ENCODE peak calls at places on chromosomes 2 and 18, in nine cellular contexts. One of them, this sample, is unnamed.

GRCh38 chr2:237603718-237604362 is 13.3 kb upstream of the RAB17 start:
- DNase-seq in stimulated activated CD8-positive, alpha-beta memory T cell treated with anti-CD3 and anti-CD28 coated beads, Interleukin-7, amount 100 ng/mL, for 4 hours: peak
- DNase-seq in cerebellum: no peak
- DNase-seq in astrocyte of the spinal cord: peak
- DNase-seq in nephron progenitor cell: no peak
- DNase-seq in mucosa of descending colon: peak
- DNase-seq in Peyer's patch: no peak
- DNase-seq in activated gamma-delta T cell treated with Interleukin-2 at 50 U/mL for 16 hours: peak
- DNase-seq in A549: no peak
- DNase-seq in this sample: no peak

GRCh38 chr2:223050900-223051299 is 1.1 kb upstream of the KCNE4 start:
- DNase-seq in stimulated activated CD8-positive, alpha-beta memory T cell treated with anti-CD3 and anti-CD28 coated beads, Interleukin-7, amount 100 ng/mL, for 4 hours: no peak
- DNase-seq in cerebellum: no peak
- DNase-seq in astrocyte of the spinal cord: peak
- DNase-seq in nephron progenitor cell: no peak
- DNase-seq in mucosa of descending colon: peak
- DNase-seq in Peyer's patch: no peak
- DNase-seq in activated gamma-delta T cell treated with Interleukin-2 at 50 U/mL for 16 hours: no peak
- DNase-seq in A549: no peak
- DNase-seq in this sample: no peak

GRCh38 chr2:47751856-47752414 is 31.0 kb upstream of the MSH6 start:
- DNase-seq in stimulated activated CD8-positive, alpha-beta memory T cell treated with anti-CD3 and anti-CD28 coated beads, Interleukin-7, amount 100 ng/mL, for 4 hours: no peak
- DNase-seq in cerebellum: no peak
- DNase-seq in astrocyte of the spinal cord: no peak
- DNase-seq in nephron progenitor cell: no peak
- DNase-seq in mucosa of descending colon: no peak
- DNase-seq in Peyer's patch: no peak
- DNase-seq in activated gamma-delta T cell treated with Interleukin-2 at 50 U/mL for 16 hours: no peak
- DNase-seq in A549: no peak
- DNase-seq in this sample: no peak

GRCh38 chr2:158637357-158637756 is 157.8 kb upstream of the DAPL1 start:
- DNase-seq in stimulated activated CD8-positive, alpha-beta memory T cell treated with anti-CD3 and anti-CD28 coated beads, Interleukin-7, amount 100 ng/mL, for 4 hours: no peak
- DNase-seq in cerebellum: no peak
- DNase-seq in astrocyte of the spinal cord: no peak
- DNase-seq in nephron progenitor cell: no peak
- DNase-seq in mucosa of descending colon: no peak
- DNase-seq in Peyer's patch: no peak
- DNase-seq in activated gamma-delta T cell treated with Interleukin-2 at 50 U/mL for 16 hours: no peak
- DNase-seq in A549: no peak
- DNase-seq in this sample: no peak

GRCh38 chr18:79789901-79790885 is 7.5 kb upstream of the KCNG2 start:
- DNase-seq in stimulated activated CD8-positive, alpha-beta memory T cell treated with anti-CD3 and anti-CD28 coated beads, Interleukin-7, amount 100 ng/mL, for 4 hours: no peak
- DNase-seq in cerebellum: no peak
- DNase-seq in astrocyte of the spinal cord: no peak
- DNase-seq in nephron progenitor cell: no peak
- DNase-seq in mucosa of descending colon: no peak
- DNase-seq in Peyer's patch: peak
- DNase-seq in activated gamma-delta T cell treated with Interleukin-2 at 50 U/mL for 16 hours: no peak
- DNase-seq in A549: no peak
- DNase-seq in this sample: no peak

GRCh38 chr2:169799555-169799954 is 884 bp downstream of the SSB start:
- DNase-seq in stimulated activated CD8-positive, alpha-beta memory T cell treated with anti-CD3 and anti-CD28 coated beads, Interleukin-7, amount 100 ng/mL, for 4 hours: no peak
- DNase-seq in cerebellum: peak
- DNase-seq in astrocyte of the spinal cord: no peak
- DNase-seq in nephron progenitor cell: no peak
- DNase-seq in mucosa of descending colon: no peak
- DNase-seq in Peyer's patch: no peak
- DNase-seq in activated gamma-delta T cell treated with Interleukin-2 at 50 U/mL for 16 hours: no peak
- DNase-seq in A549: no peak
- DNase-seq in this sample: no peak

GRCh38 chr2:128819092-128819491 is 500.4 kb upstream of the HS6ST1 start:
- DNase-seq in stimulated activated CD8-positive, alpha-beta memory T cell treated with anti-CD3 and anti-CD28 coated beads, Interleukin-7, amount 100 ng/mL, for 4 hours: no peak
- DNase-seq in cerebellum: no peak
- DNase-seq in astrocyte of the spinal cord: no peak
- DNase-seq in nephron progenitor cell: no peak
- DNase-seq in mucosa of descending colon: no peak
- DNase-seq in Peyer's patch: no peak
- DNase-seq in activated gamma-delta T cell treated with Interleukin-2 at 50 U/mL for 16 hours: no peak
- DNase-seq in A549: no peak
- DNase-seq in this sample: no peak

GRCh38 chr2:85665264-85665937 is 2.6 kb downstream of the SFTPB start:
- DNase-seq in stimulated activated CD8-positive, alpha-beta memory T cell treated with anti-CD3 and anti-CD28 coated beads, Interleukin-7, amount 100 ng/mL, for 4 hours: no peak
- DNase-seq in cerebellum: no peak
- DNase-seq in astrocyte of the spinal cord: no peak
- DNase-seq in nephron progenitor cell: no peak
- DNase-seq in mucosa of descending colon: no peak
- DNase-seq in Peyer's patch: no peak
- DNase-seq in activated gamma-delta T cell treated with Interleukin-2 at 50 U/mL for 16 hours: no peak
- DNase-seq in A549: no peak
- DNase-seq in this sample: no peak

GRCh38 chr2:202016579-202017227 is 17.0 kb upstream of the FZD7 start:
- DNase-seq in stimulated activated CD8-positive, alpha-beta memory T cell treated with anti-CD3 and anti-CD28 coated beads, Interleukin-7, amount 100 ng/mL, for 4 hours: no peak
- DNase-seq in cerebellum: peak
- DNase-seq in astrocyte of the spinal cord: no peak
- DNase-seq in nephron progenitor cell: no peak
- DNase-seq in mucosa of descending colon: no peak
- DNase-seq in Peyer's patch: no peak
- DNase-seq in activated gamma-delta T cell treated with Interleukin-2 at 50 U/mL for 16 hours: no peak
- DNase-seq in A549: no peak
- DNase-seq in this sample: no peak

GRCh38 chr2:236178921-236179652 is 10.9 kb upstream of the GBX2 start:
- DNase-seq in stimulated activated CD8-positive, alpha-beta memory T cell treated with anti-CD3 and anti-CD28 coated beads, Interleukin-7, amount 100 ng/mL, for 4 hours: no peak
- DNase-seq in cerebellum: no peak
- DNase-seq in astrocyte of the spinal cord: no peak
- DNase-seq in nephron progenitor cell: no peak
- DNase-seq in mucosa of descending colon: no peak
- DNase-seq in Peyer's patch: no peak
- DNase-seq in activated gamma-delta T cell treated with Interleukin-2 at 50 U/mL for 16 hours: no peak
- DNase-seq in A549: peak
- DNase-seq in this sample: no peak

GRCh38 chr18:58452392-58453166 is 176.3 kb downstream of the ALPK2 start:
- DNase-seq in stimulated activated CD8-positive, alpha-beta memory T cell treated with anti-CD3 and anti-CD28 coated beads, Interleukin-7, amount 100 ng/mL, for 4 hours: no peak
- DNase-seq in cerebellum: no peak
- DNase-seq in astrocyte of the spinal cord: no peak
- DNase-seq in nephron progenitor cell: no peak
- DNase-seq in mucosa of descending colon: no peak
- DNase-seq in Peyer's patch: no peak
- DNase-seq in activated gamma-delta T cell treated with Interleukin-2 at 50 U/mL for 16 hours: no peak
- DNase-seq in A549: no peak
- DNase-seq in this sample: no peak

GRCh38 chr2:233840520-233840919 is 13.8 kb downstream of the HJURP start:
- DNase-seq in stimulated activated CD8-positive, alpha-beta memory T cell treated with anti-CD3 and anti-CD28 coated beads, Interleukin-7, amount 100 ng/mL, for 4 hours: no peak
- DNase-seq in cerebellum: no peak
- DNase-seq in astrocyte of the spinal cord: no peak
- DNase-seq in nephron progenitor cell: no peak
- DNase-seq in mucosa of descending colon: no peak
- DNase-seq in Peyer's patch: no peak
- DNase-seq in activated gamma-delta T cell treated with Interleukin-2 at 50 U/mL for 16 hours: no peak
- DNase-seq in A549: no peak
- DNase-seq in this sample: no peak

GRCh38 chr2:75310915-75311314 is 111.6 kb upstream of the TACR1 start:
- DNase-seq in stimulated activated CD8-positive, alpha-beta memory T cell treated with anti-CD3 and anti-CD28 coated beads, Interleukin-7, amount 100 ng/mL, for 4 hours: no peak
- DNase-seq in cerebellum: no peak
- DNase-seq in astrocyte of the spinal cord: peak
- DNase-seq in nephron progenitor cell: no peak
- DNase-seq in mucosa of descending colon: no peak
- DNase-seq in Peyer's patch: no peak
- DNase-seq in activated gamma-delta T cell treated with Interleukin-2 at 50 U/mL for 16 hours: no peak
- DNase-seq in A549: peak
- DNase-seq in this sample: no peak

GRCh38 chr2:208098267-208098666 is 26.1 kb downstream of the CRYGD start:
- DNase-seq in stimulated activated CD8-positive, alpha-beta memory T cell treated with anti-CD3 and anti-CD28 coated beads, Interleukin-7, amount 100 ng/mL, for 4 hours: no peak
- DNase-seq in cerebellum: no peak
- DNase-seq in astrocyte of the spinal cord: no peak
- DNase-seq in nephron progenitor cell: no peak
- DNase-seq in mucosa of descending colon: no peak
- DNase-seq in Peyer's patch: no peak
- DNase-seq in activated gamma-delta T cell treated with Interleukin-2 at 50 U/mL for 16 hours: no peak
- DNase-seq in A549: no peak
- DNase-seq in this sample: no peak

GRCh38 chr2:77404189-77404588 is 118.0 kb downstream of the LRRTM4 start:
- DNase-seq in stimulated activated CD8-positive, alpha-beta memory T cell treated with anti-CD3 and anti-CD28 coated beads, Interleukin-7, amount 100 ng/mL, for 4 hours: no peak
- DNase-seq in cerebellum: no peak
- DNase-seq in astrocyte of the spinal cord: no peak
- DNase-seq in nephron progenitor cell: no peak
- DNase-seq in mucosa of descending colon: no peak
- DNase-seq in Peyer's patch: no peak
- DNase-seq in activated gamma-delta T cell treated with Interleukin-2 at 50 U/mL for 16 hours: no peak
- DNase-seq in A549: no peak
- DNase-seq in this sample: no peak

GRCh38 chr2:74843371-74844298 is 9.7 kb downstream of the HK2 start:
- DNase-seq in stimulated activated CD8-positive, alpha-beta memory T cell treated with anti-CD3 and anti-CD28 coated beads, Interleukin-7, amount 100 ng/mL, for 4 hours: no peak
- DNase-seq in cerebellum: no peak
- DNase-seq in astrocyte of the spinal cord: peak
- DNase-seq in nephron progenitor cell: no peak
- DNase-seq in mucosa of descending colon: peak
- DNase-seq in Peyer's patch: peak
- DNase-seq in activated gamma-delta T cell treated with Interleukin-2 at 50 U/mL for 16 hours: no peak
- DNase-seq in A549: no peak
- DNase-seq in this sample: peak

GRCh38 chr2:39871291-39871761 is 92.3 kb upstream of the THUMPD2 start:
- DNase-seq in stimulated activated CD8-positive, alpha-beta memory T cell treated with anti-CD3 and anti-CD28 coated beads, Interleukin-7, amount 100 ng/mL, for 4 hours: no peak
- DNase-seq in cerebellum: peak
- DNase-seq in astrocyte of the spinal cord: peak
- DNase-seq in nephron progenitor cell: no peak
- DNase-seq in mucosa of descending colon: no peak
- DNase-seq in Peyer's patch: no peak
- DNase-seq in activated gamma-delta T cell treated with Interleukin-2 at 50 U/mL for 16 hours: no peak
- DNase-seq in A549: no peak
- DNase-seq in this sample: no peak

GRCh38 chr18:12376718-12377555 is at the start of gene AFG3L2:
- DNase-seq in stimulated activated CD8-positive, alpha-beta memory T cell treated with anti-CD3 and anti-CD28 coated beads, Interleukin-7, amount 100 ng/mL, for 4 hours: peak
- DNase-seq in cerebellum: peak
- DNase-seq in astrocyte of the spinal cord: peak
- DNase-seq in nephron progenitor cell: peak
- DNase-seq in mucosa of descending colon: peak
- DNase-seq in Peyer's patch: peak
- DNase-seq in activated gamma-delta T cell treated with Interleukin-2 at 50 U/mL for 16 hours: peak
- DNase-seq in A549: peak
- DNase-seq in this sample: peak

GRCh38 chr2:119264781-119265692 is 41.4 kb downstream of the STEAP3 start:
- DNase-seq in stimulated activated CD8-positive, alpha-beta memory T cell treated with anti-CD3 and anti-CD28 coated beads, Interleukin-7, amount 100 ng/mL, for 4 hours: no peak
- DNase-seq in cerebellum: peak
- DNase-seq in astrocyte of the spinal cord: peak
- DNase-seq in nephron progenitor cell: peak
- DNase-seq in mucosa of descending colon: peak
- DNase-seq in Peyer's patch: peak
- DNase-seq in activated gamma-delta T cell treated with Interleukin-2 at 50 U/mL for 16 hours: no peak
- DNase-seq in A549: peak
- DNase-seq in this sample: peak

GRCh38 chr2:58762176-58762781 is 521.2 kb upstream of the FANCL start:
- DNase-seq in stimulated activated CD8-positive, alpha-beta memory T cell treated with anti-CD3 and anti-CD28 coated beads, Interleukin-7, amount 100 ng/mL, for 4 hours: no peak
- DNase-seq in cerebellum: no peak
- DNase-seq in astrocyte of the spinal cord: peak
- DNase-seq in nephron progenitor cell: peak
- DNase-seq in mucosa of descending colon: peak
- DNase-seq in Peyer's patch: peak
- DNase-seq in activated gamma-delta T cell treated with Interleukin-2 at 50 U/mL for 16 hours: no peak
- DNase-seq in A549: peak
- DNase-seq in this sample: peak

GRCh38 chr2:170362895-170363582 is 185.1 kb downstream of the MYO3B start:
- DNase-seq in stimulated activated CD8-positive, alpha-beta memory T cell treated with anti-CD3 and anti-CD28 coated beads, Interleukin-7, amount 100 ng/mL, for 4 hours: no peak
- DNase-seq in cerebellum: no peak
- DNase-seq in astrocyte of the spinal cord: no peak
- DNase-seq in nephron progenitor cell: no peak
- DNase-seq in mucosa of descending colon: no peak
- DNase-seq in Peyer's patch: no peak
- DNase-seq in activated gamma-delta T cell treated with Interleukin-2 at 50 U/mL for 16 hours: no peak
- DNase-seq in A549: no peak
- DNase-seq in this sample: no peak

GRCh38 chr2:26477126-26477910 is 606 bp downstream of the OTOF start:
- DNase-seq in stimulated activated CD8-positive, alpha-beta memory T cell treated with anti-CD3 and anti-CD28 coated beads, Interleukin-7, amount 100 ng/mL, for 4 hours: no peak
- DNase-seq in cerebellum: no peak
- DNase-seq in astrocyte of the spinal cord: no peak
- DNase-seq in nephron progenitor cell: no peak
- DNase-seq in mucosa of descending colon: no peak
- DNase-seq in Peyer's patch: no peak
- DNase-seq in activated gamma-delta T cell treated with Interleukin-2 at 50 U/mL for 16 hours: no peak
- DNase-seq in A549: no peak
- DNase-seq in this sample: no peak

GRCh38 chr18:12236934-12237832 is 17.0 kb upstream of the CIDEA start:
- DNase-seq in stimulated activated CD8-positive, alpha-beta memory T cell treated with anti-CD3 and anti-CD28 coated beads, Interleukin-7, amount 100 ng/mL, for 4 hours: peak
- DNase-seq in cerebellum: no peak
- DNase-seq in astrocyte of the spinal cord: peak
- DNase-seq in nephron progenitor cell: peak
- DNase-seq in mucosa of descending colon: peak
- DNase-seq in Peyer's patch: peak
- DNase-seq in activated gamma-delta T cell treated with Interleukin-2 at 50 U/mL for 16 hours: peak
- DNase-seq in A549: peak
- DNase-seq in this sample: peak

GRCh38 chr2:187658952-187659525 is 104.8 kb upstream of the TFPI start:
- DNase-seq in stimulated activated CD8-positive, alpha-beta memory T cell treated with anti-CD3 and anti-CD28 coated beads, Interleukin-7, amount 100 ng/mL, for 4 hours: no peak
- DNase-seq in cerebellum: no peak
- DNase-seq in astrocyte of the spinal cord: peak
- DNase-seq in nephron progenitor cell: peak
- DNase-seq in mucosa of descending colon: peak
- DNase-seq in Peyer's patch: no peak
- DNase-seq in activated gamma-delta T cell treated with Interleukin-2 at 50 U/mL for 16 hours: no peak
- DNase-seq in A549: peak
- DNase-seq in this sample: no peak

GRCh38 chr2:241567776-241568175 is 9.2 kb downstream of the BOK start:
- DNase-seq in stimulated activated CD8-positive, alpha-beta memory T cell treated with anti-CD3 and anti-CD28 coated beads, Interleukin-7, amount 100 ng/mL, for 4 hours: no peak
- DNase-seq in cerebellum: no peak
- DNase-seq in astrocyte of the spinal cord: no peak
- DNase-seq in nephron progenitor cell: no peak
- DNase-seq in mucosa of descending colon: no peak
- DNase-seq in Peyer's patch: no peak
- DNase-seq in activated gamma-delta T cell treated with Interleukin-2 at 50 U/mL for 16 hours: no peak
- DNase-seq in A549: no peak
- DNase-seq in this sample: no peak

GRCh38 chr2:232473467-232473890 is 14.2 kb downstream of the ECEL1 start:
- DNase-seq in stimulated activated CD8-positive, alpha-beta memory T cell treated with anti-CD3 and anti-CD28 coated beads, Interleukin-7, amount 100 ng/mL, for 4 hours: no peak
- DNase-seq in cerebellum: no peak
- DNase-seq in astrocyte of the spinal cord: no peak
- DNase-seq in nephron progenitor cell: no peak
- DNase-seq in mucosa of descending colon: peak
- DNase-seq in Peyer's patch: no peak
- DNase-seq in activated gamma-delta T cell treated with Interleukin-2 at 50 U/mL for 16 hours: no peak
- DNase-seq in A549: no peak
- DNase-seq in this sample: peak

GRCh38 chr2:20182241-20182931 is 42.5 kb downstream of the SDC1 start:
- DNase-seq in stimulated activated CD8-positive, alpha-beta memory T cell treated with anti-CD3 and anti-CD28 coated beads, Interleukin-7, amount 100 ng/mL, for 4 hours: no peak
- DNase-seq in cerebellum: peak
- DNase-seq in astrocyte of the spinal cord: peak
- DNase-seq in nephron progenitor cell: no peak
- DNase-seq in mucosa of descending colon: no peak
- DNase-seq in Peyer's patch: peak
- DNase-seq in activated gamma-delta T cell treated with Interleukin-2 at 50 U/mL for 16 hours: no peak
- DNase-seq in A549: peak
- DNase-seq in this sample: peak

GRCh38 chr2:61758991-61759390 is 94.9 kb downstream of the FAM161A start:
- DNase-seq in stimulated activated CD8-positive, alpha-beta memory T cell treated with anti-CD3 and anti-CD28 coated beads, Interleukin-7, amount 100 ng/mL, for 4 hours: no peak
- DNase-seq in cerebellum: no peak
- DNase-seq in astrocyte of the spinal cord: peak
- DNase-seq in nephron progenitor cell: no peak
- DNase-seq in mucosa of descending colon: no peak
- DNase-seq in Peyer's patch: no peak
- DNase-seq in activated gamma-delta T cell treated with Interleukin-2 at 50 U/mL for 16 hours: no peak
- DNase-seq in A549: peak
- DNase-seq in this sample: no peak

GRCh38 chr2:101296314-101296809 is 12.1 kb downstream of the RNF149 start:
- DNase-seq in stimulated activated CD8-positive, alpha-beta memory T cell treated with anti-CD3 and anti-CD28 coated beads, Interleukin-7, amount 100 ng/mL, for 4 hours: no peak
- DNase-seq in cerebellum: no peak
- DNase-seq in astrocyte of the spinal cord: peak
- DNase-seq in nephron progenitor cell: no peak
- DNase-seq in mucosa of descending colon: no peak
- DNase-seq in Peyer's patch: no peak
- DNase-seq in activated gamma-delta T cell treated with Interleukin-2 at 50 U/mL for 16 hours: no peak
- DNase-seq in A549: no peak
- DNase-seq in this sample: no peak

GRCh38 chr2:64640153-64641044 is 13.3 kb downstream of the SERTAD2 start:
- DNase-seq in stimulated activated CD8-positive, alpha-beta memory T cell treated with anti-CD3 and anti-CD28 coated beads, Interleukin-7, amount 100 ng/mL, for 4 hours: no peak
- DNase-seq in cerebellum: no peak
- DNase-seq in astrocyte of the spinal cord: no peak
- DNase-seq in nephron progenitor cell: no peak
- DNase-seq in mucosa of descending colon: no peak
- DNase-seq in Peyer's patch: no peak
- DNase-seq in activated gamma-delta T cell treated with Interleukin-2 at 50 U/mL for 16 hours: no peak
- DNase-seq in A549: no peak
- DNase-seq in this sample: no peak

GRCh38 chr2:186780701-186781316 is 68.2 kb downstream of the ZSWIM2 start:
- DNase-seq in stimulated activated CD8-positive, alpha-beta memory T cell treated with anti-CD3 and anti-CD28 coated beads, Interleukin-7, amount 100 ng/mL, for 4 hours: no peak
- DNase-seq in cerebellum: no peak
- DNase-seq in astrocyte of the spinal cord: peak
- DNase-seq in nephron progenitor cell: no peak
- DNase-seq in mucosa of descending colon: no peak
- DNase-seq in Peyer's patch: no peak
- DNase-seq in activated gamma-delta T cell treated with Interleukin-2 at 50 U/mL for 16 hours: no peak
- DNase-seq in A549: peak
- DNase-seq in this sample: peak

This sample was measured in LoVo.